ENCODE peak calls at places on chromosomes 7 and 10, in ten cellular contexts. One of them, this sample, is unnamed.

GRCh38 chr7:131895541-131896173 is 339.2 kb upstream of the PODXL start:
- DNase-seq in activated T-helper 9 cell treated with anti-CD3 and anti-CD28 coated beads, Interleukin-2, amount 50 U/mL, for 16 hours: no peak
- DNase-seq in Ammon's horn: no peak
- DNase-seq in upper lobe of right lung: no peak
- DNase-seq in HT1080: peak
- DNase-seq in NCI-H1417: no peak
- DNase-seq in GM19239: no peak
- DNase-seq in heart left ventricle: no peak
- DNase-seq in lung microvascular endothelial cell: peak
- DNase-seq in RPMI7951: peak
- DNase-seq in this sample: no peak

GRCh38 chr7:137771273-137771672 is 75.5 kb downstream of the DGKI start:
- DNase-seq in heart left ventricle: no peak
- DNase-seq in GM19239: no peak
- DNase-seq in lung microvascular endothelial cell: no peak
- DNase-seq in Ammon's horn: no peak
- DNase-seq in upper lobe of right lung: no peak
- DNase-seq in NCI-H1417: no peak
- DNase-seq in activated T-helper 9 cell treated with anti-CD3 and anti-CD28 coated beads, Interleukin-2, amount 50 U/mL, for 16 hours: no peak
- DNase-seq in RPMI7951: no peak
- DNase-seq in HT1080: no peak
- DNase-seq in this sample: no peak

GRCh38 chr7:1940402-1940786 is 270.3 kb downstream of the ELFN1 start:
- DNase-seq in lung microvascular endothelial cell: no peak
- DNase-seq in Ammon's horn: peak
- DNase-seq in activated T-helper 9 cell treated with anti-CD3 and anti-CD28 coated beads, Interleukin-2, amount 50 U/mL, for 16 hours: peak
- DNase-seq in HT1080: peak
- DNase-seq in heart left ventricle: peak
- DNase-seq in NCI-H1417: no peak
- DNase-seq in RPMI7951: peak
- DNase-seq in upper lobe of right lung: peak
- DNase-seq in GM19239: peak
- DNase-seq in this sample: no peak

GRCh38 chr7:100563809-100564400 is 9.8 kb downstream of the SAP25 start:
- DNase-seq in upper lobe of right lung: peak
- DNase-seq in heart left ventricle: peak
- DNase-seq in RPMI7951: peak
- DNase-seq in NCI-H1417: peak
- DNase-seq in HT1080: peak
- DNase-seq in lung microvascular endothelial cell: peak
- DNase-seq in activated T-helper 9 cell treated with anti-CD3 and anti-CD28 coated beads, Interleukin-2, amount 50 U/mL, for 16 hours: peak
- DNase-seq in Ammon's horn: peak
- DNase-seq in GM19239: peak
- DNase-seq in this sample: peak

GRCh38 chr7:43265139-43265538 is 152.7 kb downstream of the HECW1 start:
- DNase-seq in HT1080: no peak
- DNase-seq in activated T-helper 9 cell treated with anti-CD3 and anti-CD28 coated beads, Interleukin-2, amount 50 U/mL, for 16 hours: no peak
- DNase-seq in NCI-H1417: no peak
- DNase-seq in upper lobe of right lung: no peak
- DNase-seq in RPMI7951: no peak
- DNase-seq in GM19239: no peak
- DNase-seq in lung microvascular endothelial cell: no peak
- DNase-seq in Ammon's horn: no peak
- DNase-seq in heart left ventricle: no peak
- DNase-seq in this sample: no peak

GRCh38 chr10:121324678-121325213 is 273.5 kb downstream of the FGFR2 start:
- DNase-seq in GM19239: no peak
- DNase-seq in heart left ventricle: no peak
- DNase-seq in RPMI7951: no peak
- DNase-seq in upper lobe of right lung: no peak
- DNase-seq in Ammon's horn: no peak
- DNase-seq in activated T-helper 9 cell treated with anti-CD3 and anti-CD28 coated beads, Interleukin-2, amount 50 U/mL, for 16 hours: no peak
- DNase-seq in HT1080: peak
- DNase-seq in NCI-H1417: no peak
- DNase-seq in lung microvascular endothelial cell: no peak
- DNase-seq in this sample: no peak

GRCh38 chr7:142459557-142459963 is 201.7 kb upstream of the PRSS58 start:
- DNase-seq in upper lobe of right lung: no peak
- DNase-seq in RPMI7951: peak
- DNase-seq in GM19239: peak
- DNase-seq in Ammon's horn: peak
- DNase-seq in heart left ventricle: no peak
- DNase-seq in lung microvascular endothelial cell: peak
- DNase-seq in HT1080: peak
- DNase-seq in activated T-helper 9 cell treated with anti-CD3 and anti-CD28 coated beads, Interleukin-2, amount 50 U/mL, for 16 hours: no peak
- DNase-seq in NCI-H1417: peak
- DNase-seq in this sample: no peak

GRCh38 chr10:93804200-93804599 is 46.5 kb downstream of the LGI1 start:
- DNase-seq in heart left ventricle: no peak
- DNase-seq in NCI-H1417: no peak
- DNase-seq in activated T-helper 9 cell treated with anti-CD3 and anti-CD28 coated beads, Interleukin-2, amount 50 U/mL, for 16 hours: no peak
- DNase-seq in GM19239: no peak
- DNase-seq in HT1080: no peak
- DNase-seq in lung microvascular endothelial cell: no peak
- DNase-seq in upper lobe of right lung: no peak
- DNase-seq in Ammon's horn: no peak
- DNase-seq in RPMI7951: no peak
- DNase-seq in this sample: no peak

This sample was measured in cardiac septum.